ENCODE peak calls at places on chromosomes 3 and 15, in six cellular contexts. N is ovary, T is tibial artery, D is colonic mucosa, O is right cardiac atrium, W is A673. J is an unnamed sample.

GRCh38 chr15:73196113-73196512 is 143.8 kb downstream of the NEO1 start:
- DNase-seq in N (no peak), T (no peak), D (no peak), O (no peak), W (no peak), J (no peak)

GRCh38 chr15:26771168-26771916 is 1.5 kb downstream of the GABRB3 start:
- DNase-seq in N (peak; percentile 41), T (no peak), D (no peak), O (peak; percentile 81), W (peak; percentile 1), J (peak; percentile 39)

GRCh38 chr15:88637436-88637835 is 1.4 kb upstream of the ISG20 start:
- DNase-seq in N (no peak), T (peak; percentile 37), D (no peak), O (no peak), W (no peak), J (no peak)

GRCh38 chr3:10150987-10151386 is 9.4 kb downstream of the VHL start:
- DNase-seq in N (no peak), T (no peak), D (no peak), O (no peak), W (no peak), J (no peak)

GRCh38 chr3:159948423-159949140 is 40.1 kb upstream of the IL12A start:
- DNase-seq in N (no peak), T (no peak), D (no peak), O (no peak), W (no peak), J (no peak)

GRCh38 chr3:47716656-47717055 is 65.0 kb downstream of the SMARCC1 start:
- DNase-seq in N (no peak), T (no peak), D (no peak), O (no peak), W (no peak), J (no peak)

GRCh38 chr15:85589873-85590272 is 204.9 kb downstream of the KLHL25 start:
- DNase-seq in N (no peak), T (no peak), D (no peak), O (no peak), W (no peak), J (no peak)

GRCh38 chr15:31402511-31403056 is 75.9 kb downstream of the KLF13 start:
- DNase-seq in N (peak; percentile 51), T (peak; percentile 97), D (no peak), O (peak; percentile 94), W (no peak), J (peak; percentile 79)

GRCh38 chr3:46709721-46710120 is 7.9 kb downstream of the PRSS50 start:
- DNase-seq in N (no peak), T (peak; percentile 45), D (no peak), O (peak; percentile 33), W (no peak), J (no peak)

GRCh38 chr3:51940648-51941421 is 869 bp downstream of the RRP9 start:
- DNase-seq in N (no peak), T (peak; percentile 61), D (peak; percentile 17), O (no peak), W (no peak), J (no peak)

GRCh38 chr3:141876891-141877561 is 583 bp downstream of the ATP1B3 start:
- DNase-seq in N (peak; percentile 53), T (peak; percentile 79), D (peak; percentile 67), O (peak; percentile 77), W (peak; percentile 60), J (peak; percentile 39)

GRCh38 chr3:40299721-40300335 is 9.7 kb upstream of the EIF1B start:
- DNase-seq in N (no peak), T (no peak), D (no peak), O (no peak), W (no peak), J (no peak)

GRCh38 chr15:34043813-34044212 is 4.8 kb upstream of the AVEN start:
- DNase-seq in N (no peak), T (no peak), D (no peak), O (no peak), W (no peak), J (no peak)

GRCh38 chr3:171838218-171838720 is 4.9 kb upstream of the TMEM212 start:
- DNase-seq in N (peak; percentile 71), T (peak; percentile 76), D (no peak), O (peak; percentile 82), W (no peak), J (peak; percentile 59)

GRCh38 chr3:154904328-154904727 is 175.8 kb upstream of the MME start:
- DNase-seq in N (no peak), T (no peak), D (no peak), O (no peak), W (peak; percentile 35), J (no peak)

GRCh38 chr3:51706788-51707731 is at the start of gene GRM2:
- DNase-seq in N (peak; percentile 87), T (peak; percentile 75), D (peak; percentile 62), O (peak; percentile 92), W (peak; percentile 87), J (peak; percentile 78)

GRCh38 chr3:46536758-46537157 is 29.3 kb downstream of the LRRC2 start:
- DNase-seq in N (no peak), T (no peak), D (no peak), O (no peak), W (no peak), J (no peak)

GRCh38 chr3:195441971-195442572 is 748 bp downstream of the ACAP2 start:
- DNase-seq in N (peak; percentile 50), T (peak; percentile 68), D (peak; percentile 66), O (peak; percentile 74), W (peak; percentile 77), J (peak; percentile 47)

GRCh38 chr15:51558421-51558820 is 64.2 kb downstream of the DMXL2 start:
- DNase-seq in N (no peak), T (no peak), D (no peak), O (no peak), W (no peak), J (no peak)

GRCh38 chr3:168342946-168343856 is 247.5 kb upstream of the GOLIM4 start:
- DNase-seq in N (no peak), T (no peak), D (no peak), O (no peak), W (no peak), J (no peak)

GRCh38 chr3:178263236-178263916 is 272.9 kb upstream of the KCNMB2 start:
- DNase-seq in N (no peak), T (no peak), D (no peak), O (no peak), W (peak; percentile 14), J (no peak)

GRCh38 chr3:157913052-157913451 is 193.2 kb downstream of the SHOX2 start:
- DNase-seq in N (no peak), T (no peak), D (no peak), O (no peak), W (no peak), J (no peak)

GRCh38 chr15:81184188-81184587 is 12.5 kb upstream of the IL16 start:
- DNase-seq in N (no peak), T (no peak), D (no peak), O (no peak), W (no peak), J (no peak)

GRCh38 chr3:46685446-46685845 is 8.0 kb downstream of the ALS2CL start:
- DNase-seq in N (no peak), T (no peak), D (no peak), O (no peak), W (no peak), J (no peak)

GRCh38 chr3:64604313-64604712 is 83.5 kb downstream of the ADAMTS9 start:
- DNase-seq in N (no peak), T (no peak), D (no peak), O (no peak), W (no peak), J (no peak)

GRCh38 chr3:4426782-4427344 is 40.2 kb downstream of the SUMF1 start:
- DNase-seq in N (no peak), T (no peak), D (no peak), O (no peak), W (peak; percentile 74), J (no peak)

GRCh38 chr3:184373422-184373821 is 4.6 kb downstream of the THPO start:
- DNase-seq in N (no peak), T (no peak), D (no peak), O (no peak), W (no peak), J (no peak)

GRCh38 chr3:17937081-17937480 is 194.7 kb upstream of the TBC1D5 start:
- DNase-seq in N (no peak), T (no peak), D (no peak), O (no peak), W (no peak), J (no peak)

GRCh38 chr15:79432345-79433311 is 492 bp downstream of the MINAR1 start:
- DNase-seq in N (no peak), T (no peak), D (no peak), O (no peak), W (peak; percentile 9), J (no peak)
- H3K27me3 ChIP-seq in N (no peaks in the 10 kb centered on the region), T (peaks cover 47% of the 10 kb centered on the region), D (peaks cover 35% of the 10 kb centered on the region), O (peaks cover 4% of the 10 kb centered on the region), W (peaks cover 63% of the 10 kb centered on the region), J (peaks cover 95% of the 10 kb centered on the region)

GRCh38 chr3:137924628-137925027 is 85.3 kb upstream of the CLDN18 start:
- DNase-seq in N (no peak), T (no peak), D (no peak), O (no peak), W (no peak), J (no peak)

GRCh38 chr3:137926991-137927390 is 83.0 kb upstream of the CLDN18 start:
- DNase-seq in N (no peak), T (no peak), D (no peak), O (no peak), W (no peak), J (no peak)

GRCh38 chr3:137930976-137931375 is 79.0 kb upstream of the CLDN18 start:
- DNase-seq in N (no peak), T (no peak), D (no peak), O (no peak), W (no peak), J (no peak)

GRCh38 chr3:137925080-137925479 is 84.9 kb upstream of the CLDN18 start:
- DNase-seq in N (no peak), T (no peak), D (no peak), O (no peak), W (no peak), J (no peak)
- H3K4me1 ChIP-seq in N (no peaks in the 10 kb centered on the region), T (no peaks in the 10 kb centered on the region), D (no peaks in the 10 kb centered on the region), O (no peaks in the 10 kb centered on the region), W (no peaks in the 10 kb centered on the region), J (no peaks in the 10 kb centered on the region)

GRCh38 chr15:65377976-65378366 is at the start of gene IGDCC3:
- DNase-seq in N (peak; percentile 57), T (no peak), D (no peak), O (no peak), W (no peak), J (no peak)
- H3K27me3 ChIP-seq in N (no peaks in the 10 kb centered on the region), T (peaks cover 70% of the 10 kb centered on the region), D (peaks cover 42% of the 10 kb centered on the region), O (no peaks in the 10 kb centered on the region), W (peaks cover 60% of the 10 kb centered on the region), J (peaks cover 72% of the 10 kb centered on the region)

GRCh38 chr3:126922466-126922865 is 60.4 kb upstream of the PLXNA1 start:
- DNase-seq in N (no peak), T (no peak), D (no peak), O (no peak), W (no peak), J (no peak)

GRCh38 chr3:126923423-126923822 is 59.5 kb upstream of the PLXNA1 start:
- DNase-seq in N (no peak), T (no peak), D (no peak), O (no peak), W (no peak), J (no peak)

GRCh38 chr3:126923895-126924294 is 59.0 kb upstream of the PLXNA1 start:
- DNase-seq in N (no peak), T (peak; percentile 17), D (no peak), O (no peak), W (no peak), J (no peak)

GRCh38 chr3:126925411-126926171 is 57.3 kb upstream of the PLXNA1 start:
- DNase-seq in N (no peak), T (no peak), D (no peak), O (peak; percentile 73), W (no peak), J (no peak)

GRCh38 chr3:126924458-126924857 is 58.5 kb upstream of the PLXNA1 start:
- DNase-seq in N (no peak), T (no peak), D (peak; percentile 41), O (no peak), W (no peak), J (no peak)
- H3K4me1 ChIP-seq in N (peaks cover 7% of the 10 kb centered on the region), T (peaks cover 10% of the 10 kb centered on the region), D (peaks cover 12% of the 10 kb centered on the region), O (peaks cover 5% of the 10 kb centered on the region), W (peaks cover 49% of the 10 kb centered on the region), J (peaks cover 42% of the 10 kb centered on the region)